ENCODE peak calls at places on chromosome 22, in five cellular contexts. X is astrocyte of the cerebellum, W is GM13976, G is AG04450, P is RWPE1. A is an unnamed sample.

GRCh38 chr22:47092896-47093311 is 330.5 kb downstream of the TBC1D22A start:
- DNase-seq in X (peak), W (no peak), G (peak), P (no peak), A (peak)

GRCh38 chr22:46528121-46528610 is 9.3 kb downstream of the CELSR1 start:
- DNase-seq in X (no peak), W (no peak), G (no peak), P (peak), A (no peak)

GRCh38 chr22:35940166-35940565 is 88.5 kb downstream of the RBFOX2 start:
- DNase-seq in X (no peak), W (no peak), G (no peak), P (no peak), A (no peak)

GRCh38 chr22:26756675-26757293 is 99.4 kb downstream of the MIAT start:
- DNase-seq in X (no peak), W (peak), G (no peak), P (peak), A (no peak)

GRCh38 chr22:42967933-42968332 is 47.0 kb downstream of the PACSIN2 start:
- DNase-seq in X (no peak), W (peak), G (no peak), P (no peak), A (no peak)

GRCh38 chr22:36430863-36431262 is 43.1 kb upstream of the MYH9 start:
- DNase-seq in X (no peak), W (no peak), G (no peak), P (no peak), A (no peak)

GRCh38 chr22:41567452-41567768 is 6.6 kb downstream of the CSDC2 start:
- DNase-seq in X (no peak), W (no peak), G (no peak), P (no peak), A (no peak)

GRCh38 chr22:44550666-44551491 is 52.8 kb upstream of the RTL6 start:
- DNase-seq in X (peak), W (peak), G (peak), P (peak), A (peak)

GRCh38 chr22:41989246-41989645 is 9.3 kb upstream of the WBP2NL start:
- DNase-seq in X (no peak), W (no peak), G (no peak), P (no peak), A (no peak)

GRCh38 chr22:41408665-41409064 is 26.9 kb downstream of the TEF start:
- DNase-seq in X (no peak), W (no peak), G (no peak), P (no peak), A (no peak)

GRCh38 chr22:26650722-26651421 is 6.5 kb upstream of the MIAT start:
- DNase-seq in X (no peak), W (no peak), G (no peak), P (no peak), A (no peak)

GRCh38 chr22:46934746-46935491 is 172.5 kb downstream of the TBC1D22A start:
- DNase-seq in X (peak), W (peak), G (peak), P (peak), A (peak)

GRCh38 chr22:37167176-37167980 is 17.7 kb upstream of the IL2RB start:
- DNase-seq in X (no peak), W (no peak), G (no peak), P (no peak), A (no peak)

GRCh38 chr22:36762687-36763260 is 13.1 kb downstream of the IFT27 start:
- DNase-seq in X (no peak), W (no peak), G (peak), P (no peak), A (peak)

GRCh38 chr22:49966716-49967332 is 6.3 kb downstream of the PIM3 start:
- DNase-seq in X (no peak), W (no peak), G (no peak), P (no peak), A (no peak)

GRCh38 chr22:40436460-40437431 is 66.4 kb downstream of the SGSM3 start:
- DNase-seq in X (peak), W (peak), G (peak), P (peak), A (peak)

GRCh38 chr22:44419429-44419828 is 78.6 kb downstream of the RTL6 start:
- DNase-seq in X (no peak), W (no peak), G (no peak), P (no peak), A (no peak)

GRCh38 chr22:27474711-27475547 is 326.6 kb downstream of the MN1 start:
- DNase-seq in X (peak), W (no peak), G (peak), P (peak), A (no peak)

DNA sequence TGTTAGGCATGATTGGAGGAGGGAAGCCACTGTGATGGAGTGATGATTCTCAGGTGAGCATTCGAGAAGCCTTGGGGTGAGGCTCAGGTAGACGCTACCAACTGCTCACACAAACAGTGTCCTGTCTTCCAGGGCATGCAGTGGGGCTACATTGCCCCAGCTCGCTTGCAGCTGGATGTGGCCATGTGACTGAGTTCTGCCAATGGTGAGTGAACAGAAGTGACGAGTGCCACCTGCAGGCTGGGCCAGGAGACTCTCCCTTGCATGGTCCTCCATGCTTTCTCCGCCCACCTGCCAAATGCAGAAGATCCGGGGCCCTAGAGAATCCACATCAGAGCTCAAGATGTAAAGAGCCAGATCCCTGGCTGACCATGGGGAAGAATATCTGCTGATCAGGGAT is 195.9 kb downstream of the BCR start:
- DNase-seq in X (no peak), W (peak), G (no peak), P (no peak), A (no peak)
- TF ChIP-seq CTCF in X (no peak), W (peak), G (peak), P (no peak), A (no peak)

GRCh38 chr22:48577014-48577690 is 1250.5 kb downstream of the BRD1 start:
- DNase-seq in X (no peak), W (no peak), G (no peak), P (no peak), A (no peak)
- TF ChIP-seq CTCF in X (no peak), W (no peak), G (no peak), P (no peak), A (no peak)

GRCh38 chr22:17965538-17966402 is 58.6 kb downstream of the MICAL3 start:
- DNase-seq in X (no peak), W (no peak), G (no peak), P (no peak), A (no peak)

GRCh38 chr22:17963015-17963414 is 61.3 kb downstream of the MICAL3 start:
- DNase-seq in X (no peak), W (no peak), G (no peak), P (no peak), A (no peak)

GRCh38 chr22:17962168-17962567 is 62.2 kb downstream of the MICAL3 start:
- DNase-seq in X (no peak), W (no peak), G (no peak), P (no peak), A (no peak)

GRCh38 chr22:17964647-17965046 is 59.7 kb downstream of the MICAL3 start:
- DNase-seq in X (no peak), W (peak), G (no peak), P (no peak), A (no peak)

DNA sequence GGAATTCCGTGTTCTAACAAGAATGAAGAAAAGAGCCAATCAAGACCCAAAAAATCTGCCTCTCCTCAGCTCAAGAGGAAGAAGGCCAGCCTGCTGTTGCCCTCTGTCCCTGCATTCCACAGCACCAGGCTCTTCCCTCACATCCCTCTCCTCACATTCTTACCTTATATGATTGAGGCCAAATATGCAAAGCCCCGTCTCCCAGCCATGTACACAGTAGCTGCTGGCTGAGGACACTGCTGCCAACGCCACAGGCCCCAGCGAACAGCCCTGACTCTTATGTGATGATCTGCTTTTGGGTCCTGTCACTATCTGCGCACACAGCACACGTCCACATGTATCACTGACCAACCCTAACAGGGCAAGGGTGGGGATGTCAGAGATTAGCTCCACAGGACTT is 60.2 kb downstream of the MICAL3 start:
- DNase-seq in X (no peak), W (no peak), G (no peak), P (no peak), A (no peak)
- TF ChIP-seq CTCF in X (no peak), W (no peak), G (no peak), P (no peak), A (no peak)

DNA sequence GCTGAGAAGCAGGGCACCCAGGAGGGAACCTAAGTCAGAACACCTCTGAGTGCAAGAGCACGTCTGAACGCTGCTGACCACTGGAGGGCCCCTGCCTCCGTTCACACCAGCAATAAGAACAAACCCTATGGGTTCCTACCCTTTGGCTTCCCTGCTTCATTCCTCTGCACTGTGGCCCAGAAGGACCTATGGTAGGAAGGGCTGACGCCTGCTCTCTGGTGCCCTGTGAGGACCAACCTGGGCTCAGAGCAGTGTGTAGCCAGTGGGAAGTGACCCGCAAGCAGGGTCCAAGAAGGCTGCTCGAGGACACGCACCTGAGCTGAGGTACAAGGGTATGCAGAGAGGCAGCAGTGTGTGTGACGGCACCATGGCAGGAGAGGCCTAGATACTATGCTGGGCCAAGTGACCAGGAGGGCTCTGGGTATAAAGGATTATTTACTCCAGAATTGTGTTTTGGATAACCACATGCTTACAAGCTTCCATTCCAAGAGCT is 68.8 kb upstream of the CLTCL1 start:
- DNase-seq in X (no peak), W (no peak), G (no peak), P (no peak), A (no peak)
- TF ChIP-seq CTCF in X (no peak), W (no peak), G (no peak), P (no peak), A (no peak)

GRCh38 chr22:30445438-30445936 is 19.9 kb downstream of the MTFP1 start:
- DNase-seq in X (no peak), W (no peak), G (no peak), P (no peak), A (no peak)
- TF ChIP-seq CTCF in X (no peak), W (no peak), G (no peak), P (peak), A (no peak)